ENCODE peak calls at places on chromosomes 4 and X, in ten cellular contexts. Y is aorta; S is thyroid gland; O is NT2/D1; R is A549; X is neural progenitor cell; J is CD8-positive, alpha-beta T cell; P is kidney; H is upper lobe of right lung; A is tibial artery. V is an unnamed sample. For H3K4me1 and H3K9me3, the result is how much of the 10 kb centered on the place peaks cover.

GRCh38 chrX:94932278-94932965 is 1258.4 kb downstream of the FAM133A start:
- DNase-seq in A (no peak), Y (no peak), P (no peak), X (no peak), S (no peak), H (no peak), O (no peak), R (no peak), J (no peak), V (no peak)

GRCh38 chr4:106421441-106422296 is 53.1 kb upstream of the GIMD1 start:
- DNase-seq in O (no peak), R (peak), S (no peak), H (no peak), A (no peak), Y (no peak), P (no peak), X (no peak), J (no peak), V (no peak)

GRCh38 chrX:63750846-63751245 is 34.2 kb downstream of the ARHGEF9 start:
- DNase-seq in O (no peak), J (no peak), H (no peak), X (peak), R (no peak), Y (no peak), P (no peak), A (no peak), S (no peak), V (no peak)

GRCh38 chrX:116272328-116272727 is 101.8 kb downstream of the AGTR2 start:
- DNase-seq in P (no peak), Y (no peak), H (no peak), R (peak), X (no peak), S (no peak), O (peak), J (no peak), A (no peak), V (no peak)

GRCh38 chrX:10415704-10416001 is 204.7 kb downstream of the MID1 start:
- DNase-seq in S (no peak), H (no peak), R (no peak), A (no peak), X (no peak), O (no peak), J (no peak), Y (no peak), P (no peak), V (no peak)

GRCh38 chr4:87078987-87079469 is 141.4 kb downstream of the KLHL8 start:
- DNase-seq in X (no peak), H (no peak), J (no peak), Y (no peak), P (no peak), A (peak), S (no peak), R (no peak), O (no peak), V (no peak)

GRCh38 chrX:1164322-1165288 is 47.8 kb downstream of the CRLF2 start:
- DNase-seq in Y (peak), S (no peak), P (peak), J (no peak), O (no peak), X (peak), R (peak), A (peak), H (peak), V (peak)

GRCh38 chr4:6369035-6369434 is 99.4 kb downstream of the WFS1 start:
- DNase-seq in J (no peak), P (peak), O (no peak), X (no peak), A (no peak), S (no peak), H (no peak), R (no peak), Y (no peak), V (no peak)

GRCh38 chr4:86961103-86961502 is 26.3 kb downstream of the AFF1 start:
- DNase-seq in R (no peak), J (no peak), A (no peak), H (no peak), Y (no peak), P (no peak), X (no peak), O (no peak), S (no peak), V (no peak)

GRCh38 chr4:67933038-67933437 is 30.3 kb downstream of the TMPRSS11A start:
- DNase-seq in A (no peak), X (no peak), Y (no peak), S (no peak), P (no peak), O (no peak), H (no peak), J (no peak), R (no peak), V (no peak)

GRCh38 chrX:69285401-69285871 is 120.2 kb upstream of the PJA1 start:
- DNase-seq in R (no peak), Y (peak), H (peak), J (no peak), O (no peak), S (no peak), X (peak), P (peak), A (no peak), V (no peak)

GRCh38 chr4:76688737-76689078 is 209.2 kb downstream of the SOWAHB start:
- DNase-seq in H (no peak), S (no peak), O (no peak), P (no peak), R (no peak), Y (no peak), X (peak), A (no peak), J (no peak), V (no peak)

GRCh38 chr4:162791321-162791720 is 375.4 kb downstream of the NAF1 start:
- DNase-seq in R (no peak), P (no peak), A (no peak), S (no peak), X (peak), O (no peak), J (no peak), H (no peak), Y (no peak), V (no peak)

GRCh38 chr4:107512549-107512948 is 207.5 kb downstream of the PAPSS1 start:
- DNase-seq in J (no peak), A (no peak), R (no peak), P (no peak), X (no peak), Y (no peak), S (no peak), H (no peak), O (no peak), V (no peak)

GRCh38 chr4:84239278-84239845 is 259.7 kb downstream of the NKX6-1 start:
- DNase-seq in O (no peak), J (no peak), H (no peak), R (no peak), P (no peak), S (peak), Y (no peak), X (no peak), A (no peak), V (no peak)

GRCh38 chr4:80014531-80014930 is 58.5 kb downstream of the ANTXR2 start:
- DNase-seq in Y (no peak), O (no peak), H (no peak), S (no peak), X (no peak), J (no peak), P (no peak), R (no peak), A (no peak), V (no peak)

GRCh38 chr4:138275946-138276621 is 33.9 kb upstream of the SLC7A11 start:
- DNase-seq in H (no peak), A (no peak), S (no peak), O (no peak), J (no peak), X (no peak), Y (no peak), P (no peak), R (peak), V (no peak)

GRCh38 chr4:109590841-109591357 is 30.9 kb downstream of the MCUB start:
- DNase-seq in P (no peak), Y (no peak), R (no peak), X (no peak), H (no peak), S (no peak), J (no peak), O (no peak), A (no peak), V (no peak)

GRCh38 chr4:1830642-1831228 is 25.2 kb downstream of the LETM1 start:
- DNase-seq in H (no peak), A (no peak), J (no peak), X (no peak), S (no peak), Y (no peak), O (no peak), P (no peak), R (no peak), V (no peak)

GRCh38 chr4:1833307-1834046 is 22.5 kb downstream of the LETM1 start:
- DNase-seq in J (no peak), H (no peak), S (no peak), X (no peak), O (no peak), P (peak), A (no peak), R (no peak), Y (no peak), V (no peak)

GRCh38 chr4:1831331-1831730 is 24.6 kb downstream of the LETM1 start:
- DNase-seq in A (no peak), Y (no peak), H (no peak), R (no peak), J (no peak), S (no peak), X (no peak), P (no peak), O (no peak), V (no peak)

GRCh38 chr4:1832690-1833089 is 23.3 kb downstream of the LETM1 start:
- DNase-seq in X (no peak), S (no peak), O (no peak), A (no peak), J (no peak), Y (no peak), P (no peak), H (no peak), R (no peak), V (no peak)

DNA sequence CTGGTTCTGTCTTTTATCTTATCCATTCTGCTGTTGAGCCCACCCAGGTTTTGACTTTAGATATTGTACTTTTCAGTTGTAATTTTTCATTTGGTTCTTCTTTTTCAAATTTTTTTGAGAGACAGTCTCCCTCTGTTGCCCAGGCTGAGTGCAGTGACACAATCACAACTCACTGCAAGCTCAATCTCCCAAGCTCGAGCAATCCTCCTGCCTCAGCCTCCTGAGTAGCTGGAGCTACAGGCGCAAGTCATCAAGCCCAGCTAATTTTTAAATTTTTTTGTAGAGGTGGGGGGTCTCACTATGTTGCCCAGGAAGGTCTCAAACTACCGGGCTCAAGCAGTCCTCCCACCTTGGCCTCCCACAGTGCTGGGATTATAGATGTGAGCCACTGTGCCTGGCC is 25.7 kb downstream of the LETM1 start:
- DNase-seq in P (no peak), S (no peak), Y (no peak), J (no peak), O (no peak), R (no peak), H (no peak), X (no peak), A (no peak), V (no peak)
- H3K4me1 ChIP-seq in P (under half), S (under half), Y (under half), J (under half), O (under half), R (under half), H (under half), X (under half), A (under half), V (under half)

DNA sequence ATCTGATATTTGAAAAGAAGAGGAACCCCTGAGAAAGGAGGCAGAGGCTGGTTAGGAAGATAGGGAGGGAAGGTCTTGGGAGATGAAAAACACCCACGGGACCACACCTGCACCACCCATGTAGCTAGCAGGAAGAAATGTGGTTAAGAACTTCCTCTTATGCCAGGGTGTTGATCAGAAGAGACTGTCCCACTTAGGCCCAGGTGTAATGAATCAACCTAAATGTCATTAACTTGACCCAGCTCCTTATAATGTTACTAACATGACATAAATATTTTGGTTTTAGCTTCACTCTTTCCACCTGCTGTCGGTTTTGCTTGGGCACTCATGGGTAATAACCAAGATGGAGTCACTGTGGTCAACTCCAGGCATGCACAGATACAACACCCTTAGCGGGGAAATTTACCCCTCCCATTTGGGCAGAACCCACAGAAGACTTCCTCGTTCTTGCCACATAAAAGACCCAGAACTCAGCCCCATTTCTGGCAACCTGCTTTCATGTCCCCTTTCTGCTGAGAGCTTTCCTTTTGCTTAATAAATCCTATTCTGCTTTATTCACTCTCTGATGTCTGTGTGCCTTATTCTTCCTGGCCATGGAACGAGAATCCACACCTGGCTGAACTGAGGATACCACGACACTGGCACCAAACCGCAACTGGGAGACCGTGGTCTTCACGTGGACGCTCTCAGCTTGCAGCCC is 46.8 kb downstream of the ZNF141 start:
- DNase-seq in S (no peak), Y (no peak), A (no peak), J (no peak), X (no peak), O (no peak), R (no peak), H (no peak), P (no peak), V (no peak)
- H3K9me3 ChIP-seq in S (under half), Y (under half), A (half or more), J (half or more), X (under half), O (half or more), R (under half), H (half or more), P (half or more), V (under half)

GRCh38 chr4:184443318-184443717 is 31.0 kb downstream of the IRF2 start:
- DNase-seq in R (no peak), S (no peak), A (no peak), J (no peak), X (no peak), O (no peak), H (no peak), Y (no peak), P (no peak), V (no peak)
- H3K4me1 ChIP-seq in R (under half), S (under half), A (under half), J (half or more), X (under half), O (under half), H (half or more), Y (under half), P (under half), V (half or more)

DNA sequence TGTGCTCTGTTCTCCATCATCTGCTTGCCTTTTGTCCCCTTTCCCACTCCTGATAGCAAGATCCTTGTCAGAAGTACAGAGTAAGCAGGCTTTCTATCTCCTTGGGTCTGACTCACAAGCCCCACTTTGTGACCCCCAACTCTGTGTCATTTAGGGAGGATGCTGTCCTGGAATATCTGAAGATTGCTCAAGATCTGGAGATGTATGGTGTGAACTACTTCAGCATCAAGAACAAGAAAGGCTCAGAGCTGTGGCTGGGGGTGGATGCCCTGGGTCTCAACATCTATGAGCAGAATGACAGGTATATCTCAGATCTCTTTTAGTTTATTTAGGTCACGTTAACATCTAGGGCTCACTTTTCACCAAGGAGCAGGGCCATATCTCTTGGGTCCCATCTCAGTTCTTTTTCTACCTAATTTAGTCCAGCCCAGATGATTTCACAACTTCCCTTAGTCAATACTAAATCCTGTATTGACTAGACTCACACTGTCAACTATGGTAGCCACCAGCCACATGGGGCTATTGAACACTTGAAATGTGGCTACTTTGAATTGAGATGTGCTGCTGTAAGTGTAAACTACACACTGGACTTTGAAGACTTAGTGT is 64.3 kb downstream of the MSN start:
- DNase-seq in A (no peak), O (no peak), S (no peak), J (no peak), P (no peak), R (no peak), H (no peak), X (no peak), Y (no peak), V (no peak)
- H3K9me3 ChIP-seq in A (under half), O (under half), S (under half), J (under half), P (under half), R (under half), H (under half), X (under half), Y (under half), V (under half)

DNA sequence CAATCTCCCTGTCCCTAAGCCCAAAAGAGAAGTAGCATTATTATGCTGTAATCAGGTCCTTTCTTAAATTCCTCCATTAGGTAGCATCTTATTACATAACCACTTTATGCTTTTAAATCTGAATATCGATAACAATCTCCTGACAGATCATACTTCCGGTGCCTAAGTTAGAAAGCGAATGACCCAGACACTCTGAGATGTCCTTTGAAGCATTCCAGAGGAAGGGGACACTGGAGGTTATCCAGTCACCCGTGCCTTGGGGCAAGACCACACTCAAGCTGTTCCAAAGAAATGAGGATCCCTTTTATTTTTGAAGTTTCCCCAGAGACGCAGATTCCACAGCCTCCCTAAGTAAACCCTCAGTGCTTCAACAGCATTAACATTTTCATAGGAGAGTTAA is 125.7 kb downstream of the PALLD start:
- DNase-seq in A (no peak), J (no peak), O (no peak), H (no peak), X (no peak), P (no peak), R (no peak), Y (no peak), S (no peak), V (no peak)
- H3K4me1 ChIP-seq in A (under half), J (under half), O (under half), H (under half), X (under half), P (under half), R (under half), Y (under half), S (under half), V (under half)

DNA sequence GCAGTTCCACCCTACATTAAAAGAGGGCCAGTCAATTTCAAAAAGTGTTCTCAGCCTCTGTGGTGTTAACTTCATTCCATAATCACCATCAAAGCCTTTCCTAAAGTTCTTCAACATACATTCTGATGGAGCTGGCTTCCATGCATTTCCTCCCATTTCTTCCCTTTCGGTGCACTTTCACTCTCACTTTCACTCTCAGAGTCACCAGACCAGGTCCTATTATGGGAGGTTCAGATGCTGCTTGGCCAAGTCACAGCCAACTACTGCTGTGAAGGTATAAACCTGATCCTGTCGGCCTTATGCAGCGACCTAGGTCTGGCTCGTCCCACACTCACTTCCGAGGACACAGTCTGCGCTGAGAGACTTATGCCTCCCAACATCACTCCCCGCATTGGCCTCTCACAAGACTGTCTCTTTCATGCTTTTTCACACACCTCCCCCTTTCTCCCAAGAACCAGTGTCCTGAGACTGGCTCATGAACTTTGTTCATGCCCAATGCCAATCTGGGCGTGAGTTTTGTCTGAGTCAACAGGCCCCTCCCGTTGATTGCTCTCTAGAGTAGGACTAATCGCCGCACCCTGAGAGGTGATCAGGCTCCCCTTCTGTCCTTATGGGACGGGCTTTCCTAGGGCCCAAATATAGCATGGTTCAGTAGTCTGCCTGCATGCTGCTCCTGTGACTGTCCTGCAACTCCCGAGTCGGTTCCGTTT is 60.8 kb upstream of the XAGE1B start:
- DNase-seq in Y (no peak), S (no peak), H (no peak), A (no peak), P (no peak), O (no peak), J (no peak), R (no peak), X (no peak), V (no peak)
- H3K9me3 ChIP-seq in Y (under half), S (under half), H (under half), A (under half), P (under half), O (under half), J (under half), R (under half), X (under half), V (under half)

GRCh38 chr4:143397887-143398286 is 61.2 kb downstream of the GAB1 start:
- DNase-seq in R (no peak), Y (no peak), S (no peak), J (no peak), X (no peak), O (no peak), A (no peak), H (no peak), P (no peak), V (no peak)
- H3K4me1 ChIP-seq in R (under half), Y (under half), S (under half), J (under half), X (under half), O (under half), A (half or more), H (under half), P (under half), V (under half)

V was measured in right lobe of liver.